ENCODE peak calls at places on chromosomes 2 and 18, in seven cellular contexts. F is neuronal stem cell, I is trophoblast cell, L is H1, A is mesendoderm, Q is H9, E is mesenchymal stem cell. S is an unnamed sample.

GRCh38 chr2:217666338-217666737 is 336.5 kb downstream of the TNS1 start:
- DNase-seq in A (no peak), L (no peak), E (peak), F (no peak), Q (no peak), I (peak), S (peak)

GRCh38 chr18:49628993-49629795 is 67.3 kb downstream of the LIPG start:
- DNase-seq in L (no peak), Q (no peak), F (no peak), A (no peak), E (no peak), I (no peak), S (no peak)

GRCh38 chr18:46939337-46939963 is 22.0 kb downstream of the KATNAL2 start:
- DNase-seq in A (peak), Q (no peak), L (no peak), E (peak), I (peak), F (no peak), S (peak)

GRCh38 chr2:134362152-134362653 is 108.3 kb downstream of the MGAT5 start:
- DNase-seq in L (no peak), A (no peak), E (no peak), I (no peak), F (no peak), Q (no peak), S (no peak)

GRCh38 chr2:21422050-21422449 is 298.3 kb downstream of the TDRD15 start:
- DNase-seq in Q (peak), A (peak), E (peak), L (peak), F (peak), I (peak), S (peak)

GRCh38 chr2:123771928-123772632 is 253.0 kb upstream of the CNTNAP5 start:
- DNase-seq in E (peak), I (no peak), L (no peak), Q (no peak), A (peak), F (no peak), S (no peak)

GRCh38 chr18:79511671-79512301 is 116.1 kb downstream of the NFATC1 start:
- DNase-seq in E (no peak), A (no peak), I (no peak), Q (peak), F (no peak), L (peak), S (no peak)

GRCh38 chr18:9150116-9150515 is 13.5 kb downstream of the ANKRD12 start:
- DNase-seq in F (no peak), E (no peak), L (no peak), I (no peak), A (no peak), Q (no peak), S (no peak)

GRCh38 chr2:119282139-119282965 is 58.7 kb downstream of the STEAP3 start:
- DNase-seq in F (no peak), E (no peak), Q (no peak), A (no peak), L (no peak), I (peak), S (no peak)

GRCh38 chr2:134276381-134277172 is 22.7 kb downstream of the MGAT5 start:
- DNase-seq in L (no peak), F (no peak), I (no peak), A (no peak), Q (no peak), E (peak), S (peak)

GRCh38 chr2:201821080-201821479 is 14.7 kb downstream of the CDK15 start:
- DNase-seq in L (no peak), Q (no peak), A (no peak), F (no peak), E (no peak), I (no peak), S (no peak)

GRCh38 chr2:64325852-64326577 is 127.9 kb upstream of the LGALSL start:
- DNase-seq in A (no peak), Q (no peak), E (no peak), F (no peak), L (peak), I (no peak), S (no peak)

GRCh38 chr18:54296017-54296416 is 26.7 kb downstream of the POLI start:
- DNase-seq in E (peak), Q (no peak), L (no peak), A (peak), I (peak), F (no peak), S (peak)

GRCh38 chr2:19488009-19488691 is 129.7 kb upstream of the OSR1 start:
- DNase-seq in F (no peak), Q (no peak), L (no peak), A (peak), E (peak), I (peak), S (peak)

GRCh38 chr2:124609667-124610066 is 584.6 kb downstream of the CNTNAP5 start:
- DNase-seq in E (no peak), I (no peak), Q (no peak), A (peak), L (no peak), F (no peak), S (no peak)

GRCh38 chr2:216992056-216992455 is 132.2 kb upstream of the TNP1 start:
- DNase-seq in A (no peak), E (peak), I (no peak), L (no peak), F (no peak), Q (no peak), S (no peak)

GRCh38 chr2:85536479-85536878 is 2.5 kb upstream of the MAT2A start:
- DNase-seq in F (no peak), E (peak), A (no peak), L (no peak), Q (no peak), I (no peak), S (peak)

GRCh38 chr2:49248506-49248905 is 94.2 kb upstream of the FSHR start:
- DNase-seq in L (no peak), Q (no peak), I (peak), E (peak), A (peak), F (no peak), S (peak)

GRCh38 chr18:25587545-25587944 is 235.6 kb upstream of the ZNF521 start:
- DNase-seq in A (peak), Q (no peak), F (no peak), E (peak), L (no peak), I (no peak), S (no peak)

GRCh38 chr2:159706385-159706980 is 5.8 kb upstream of the MARCHF7 start:
- DNase-seq in E (peak), A (peak), Q (no peak), I (no peak), L (no peak), F (no peak), S (no peak)

GRCh38 chr18:22170421-22171262 is 1.3 kb downstream of the GATA6 start:
- DNase-seq in E (peak), L (peak), F (no peak), I (peak), Q (peak), A (peak), S (peak)

GRCh38 chr2:8877332-8877731 is 39.9 kb upstream of the KIDINS220 start:
- DNase-seq in E (no peak), F (no peak), L (no peak), Q (no peak), I (no peak), A (no peak), S (no peak)

DNA sequence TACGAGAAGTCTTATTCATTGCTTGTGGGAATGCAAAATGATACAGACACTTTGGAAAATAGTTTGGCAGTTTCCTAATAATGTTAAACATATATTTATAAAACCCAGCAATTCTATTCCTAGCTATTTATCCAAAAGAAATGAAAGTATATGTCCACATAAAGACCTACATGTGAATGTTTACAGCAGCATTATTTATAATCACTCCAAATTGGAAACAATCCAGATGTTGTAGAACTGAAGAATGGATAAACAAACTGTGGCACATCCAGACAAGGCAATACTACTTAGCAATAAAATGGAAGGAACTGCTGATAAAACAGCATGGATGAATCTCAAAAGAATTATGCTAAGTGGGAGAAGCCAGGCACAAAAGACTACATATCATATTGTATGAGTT is 19.3 kb downstream of the MRPL33 start:
- DNase-seq in F (no peak), A (no peak), E (peak), L (no peak), I (no peak), Q (no peak), S (peak)
- H3K18ac ChIP-seq in F (no peak), A (no peak), E (no peak), L (no peak), I (no peak), Q (no peak), S (no peak)

GRCh38 chr18:70188113-70188512 is 17.4 kb downstream of the RTTN start:
- DNase-seq in Q (no peak), A (no peak), I (peak), L (no peak), E (peak), F (no peak), S (peak)
- H3K18ac ChIP-seq in Q (no peak), A (no peak), I (no peak), L (no peak), E (no peak), F (no peak), S (no peak)

GRCh38 chr2:207289295-207290018 is 123.7 kb upstream of the KLF7 start:
- DNase-seq in I (no peak), L (no peak), A (no peak), F (no peak), Q (no peak), E (no peak), S (no peak)
- H3K18ac ChIP-seq in I (no peak), L (no peak), A (no peak), F (no peak), Q (no peak), E (no peak), S (no peak)

DNA sequence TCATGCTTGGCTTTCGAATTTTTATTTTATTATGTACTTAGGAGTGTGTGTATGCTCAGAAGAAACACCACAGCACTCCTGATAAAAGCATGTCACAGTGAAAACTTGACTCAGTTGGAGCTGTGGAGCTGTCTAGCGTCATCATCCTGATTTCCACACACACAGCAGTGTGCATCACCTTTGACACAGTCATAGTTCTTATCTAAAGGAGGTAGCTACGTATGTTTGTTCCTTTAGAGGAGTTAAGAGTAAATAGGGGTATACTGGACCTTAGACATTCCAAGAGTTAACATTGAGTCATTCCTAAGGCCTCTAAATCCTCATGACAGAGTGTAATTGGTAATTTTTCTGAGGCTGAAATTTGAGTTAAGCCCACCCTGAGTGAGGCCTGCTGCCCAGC is 96.9 kb downstream of the PHLPP1 start:
- DNase-seq in L (no peak), E (peak), F (no peak), A (no peak), I (peak), Q (no peak), S (peak)
- H3K18ac ChIP-seq in L (no peak), E (peak), F (no peak), A (peak), I (no peak), Q (no peak), S (peak)

GRCh38 chr2:224331698-224332097 is 70.2 kb downstream of the FAM124B start:
- DNase-seq in Q (no peak), L (no peak), I (peak), A (no peak), F (no peak), E (no peak), S (no peak)

GRCh38 chr2:224324604-224325003 is 77.3 kb downstream of the FAM124B start:
- DNase-seq in L (no peak), F (no peak), I (no peak), Q (no peak), E (no peak), A (no peak), S (no peak)

GRCh38 chr2:224328798-224329197 is 73.1 kb downstream of the FAM124B start:
- DNase-seq in F (no peak), A (peak), E (no peak), Q (no peak), L (no peak), I (peak), S (no peak)

GRCh38 chr2:224325941-224326340 is 76.0 kb downstream of the FAM124B start:
- DNase-seq in Q (no peak), F (no peak), E (no peak), A (no peak), L (no peak), I (no peak), S (no peak)
- H3K18ac ChIP-seq in Q (no peak), F (no peak), E (no peak), A (no peak), L (no peak), I (no peak), S (no peak)

GRCh38 chr2:29803541-29803940 is 117.8 kb downstream of the ALK start:
- DNase-seq in F (no peak), E (no peak), Q (no peak), L (no peak), A (no peak), I (no peak), S (no peak)

GRCh38 chr2:29808321-29808720 is 113.1 kb downstream of the ALK start:
- DNase-seq in F (no peak), E (no peak), A (peak), L (no peak), I (no peak), Q (no peak), S (no peak)

GRCh38 chr2:29802976-29803375 is 118.4 kb downstream of the ALK start:
- DNase-seq in L (no peak), I (no peak), A (no peak), Q (no peak), F (no peak), E (no peak), S (no peak)

GRCh38 chr2:29806461-29806860 is 114.9 kb downstream of the ALK start:
- DNase-seq in Q (no peak), I (no peak), A (no peak), L (no peak), E (no peak), F (no peak), S (no peak)

GRCh38 chr2:29804671-29805070 is 116.7 kb downstream of the ALK start:
- DNase-seq in Q (no peak), I (no peak), L (no peak), A (no peak), F (no peak), E (no peak), S (no peak)
- H3K18ac ChIP-seq in Q (no peak), I (no peak), L (no peak), A (no peak), F (no peak), E (no peak), S (no peak)

DNA sequence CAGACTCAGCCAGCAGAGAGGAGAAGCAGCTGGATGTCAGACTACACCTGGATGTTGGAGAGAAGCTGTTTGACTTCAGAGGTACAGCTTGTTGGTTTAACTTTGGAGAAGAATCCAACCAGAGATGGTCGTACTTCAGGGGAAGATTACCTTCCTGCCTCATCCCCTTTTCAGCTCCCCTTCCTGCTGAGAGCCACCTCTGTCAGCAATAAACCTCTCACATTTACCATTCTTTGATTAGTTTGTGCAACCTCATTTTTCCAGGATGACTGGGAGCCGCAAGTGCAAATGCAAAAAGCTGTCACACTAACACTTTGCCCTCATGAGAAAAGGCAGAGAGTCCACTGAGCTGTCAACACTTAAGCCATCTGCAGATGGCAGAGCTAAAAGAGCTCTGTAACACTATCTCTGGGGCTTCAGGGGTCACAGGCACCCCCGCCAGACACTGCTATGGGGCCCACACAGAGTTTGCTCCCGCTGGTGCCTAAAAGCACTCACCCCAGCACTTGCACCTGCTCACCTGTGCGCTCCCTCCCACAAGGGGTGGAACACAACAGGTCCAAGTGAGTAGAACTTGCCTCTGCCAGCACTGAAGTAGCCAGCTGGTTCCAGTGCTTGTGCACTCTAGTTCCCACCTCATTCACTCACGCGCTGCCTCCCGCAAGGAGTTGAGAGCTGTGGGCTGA is 391.7 kb downstream of the METTL4 start:
- DNase-seq in I (no peak), A (no peak), F (no peak), Q (no peak), E (no peak), L (no peak), S (no peak)
- H3K18ac ChIP-seq in I (no peak), A (no peak), F (peak), Q (no peak), E (no peak), L (no peak), S (no peak)

GRCh38 chr2:12759248-12759647 is 42.5 kb downstream of the TRIB2 start:
- DNase-seq in L (no peak), Q (no peak), I (peak), A (no peak), F (no peak), E (peak), S (peak)
- H3K18ac ChIP-seq in L (no peak), Q (no peak), I (no peak), A (no peak), F (no peak), E (peak), S (peak)